ENCODE peak calls at places on chromosomes 13 and 19, in nine cellular contexts. S is fibroblast of mammary gland; O is activated T-helper 1 cell treated with Interleukin-2 at 50 U/mL for 16 hours; J is HT-29; K is fibroblast of gingiva; P is activated naive CD4-positive, alpha-beta T cell treated with Interleukin-2 at 50 U/mL for 16 hours; D is H1; Q is left ventricle myocardium inferior; B is activated effector memory CD4-positive, alpha-beta T cell treated with Interleukin-2 at 50 U/mL for 16 hours. U is an unnamed sample.

GRCh38 chr13:109412232-109412935 is 374.0 kb downstream of the IRS2 start:
- DNase-seq in S (no peak), O (no peak), J (peak; percentile 53), K (peak; percentile 22), P (no peak), D (peak; percentile 51), Q (peak; percentile 55), B (no peak), U (no peak)

GRCh38 chr19:8445488-8446001 is 770 bp downstream of the HNRNPM start:
- DNase-seq in S (no peak), O (peak; percentile 17), J (peak; percentile 37), K (peak; percentile 14), P (peak; percentile 52), D (no peak), Q (peak; percentile 61), B (peak; percentile 25), U (peak; percentile 53)

GRCh38 chr19:46925548-46925950 is 64.8 kb downstream of the ARHGAP35 start:
- DNase-seq in S (no peak), O (no peak), J (peak; percentile 97), K (no peak), P (no peak), D (no peak), Q (no peak), B (no peak), U (no peak)

GRCh38 chr13:106242554-106242953 is 292.9 kb downstream of the EFNB2 start:
- DNase-seq in S (no peak), O (no peak), J (no peak), K (no peak), P (no peak), D (no peak), Q (no peak), B (no peak), U (no peak)

GRCh38 chr13:80168089-80168850 is 172.7 kb downstream of the SPRY2 start:
- DNase-seq in S (peak; percentile 60), O (no peak), J (no peak), K (peak; percentile 6), P (no peak), D (no peak), Q (no peak), B (no peak), U (no peak)

GRCh38 chr13:102814025-102814607 is 15.2 kb downstream of the BIVM start:
- DNase-seq in S (no peak), O (no peak), J (no peak), K (no peak), P (no peak), D (no peak), Q (no peak), B (no peak), U (no peak)

GRCh38 chr19:14337510-14337909 is 43.7 kb upstream of the ADGRE5 start:
- DNase-seq in S (peak; percentile 35), O (no peak), J (peak; percentile 61), K (no peak), P (peak; percentile 48), D (peak; percentile 86), Q (no peak), B (no peak), U (no peak)

GRCh38 chr19:48614436-48615144 is at the start of gene FAM83E:
- DNase-seq in S (no peak), O (no peak), J (peak; percentile 97), K (no peak), P (peak; percentile 15), D (peak; percentile 86), Q (no peak), B (no peak), U (no peak)

GRCh38 chr13:51311957-51312520 is 27.5 kb upstream of the SERPINE3 start:
- DNase-seq in S (no peak), O (no peak), J (no peak), K (no peak), P (no peak), D (no peak), Q (no peak), B (no peak), U (no peak)

GRCh38 chr13:30376426-30377311 is 45.6 kb upstream of the UBE2L5 start:
- DNase-seq in S (no peak), O (peak; percentile 59), J (peak; percentile 14), K (no peak), P (peak; percentile 65), D (no peak), Q (no peak), B (peak; percentile 69), U (peak; percentile 45)

GRCh38 chr19:535017-535835 is 3.7 kb downstream of the CDC34 start:
- DNase-seq in S (peak; percentile 23), O (no peak), J (no peak), K (no peak), P (no peak), D (no peak), Q (no peak), B (no peak), U (no peak)

GRCh38 chr13:41751277-41751676 is 209.6 kb downstream of the VWA8 start:
- DNase-seq in S (peak; percentile 42), O (no peak), J (no peak), K (peak; percentile 2), P (no peak), D (no peak), Q (peak; percentile 38), B (no peak), U (no peak)

GRCh38 chr19:16452321-16452720 is 19.4 kb downstream of the EPS15L1 start:
- DNase-seq in S (no peak), O (no peak), J (no peak), K (no peak), P (no peak), D (no peak), Q (no peak), B (no peak), U (no peak)

GRCh38 chr13:77846173-77846572 is 72.5 kb downstream of the EDNRB start:
- DNase-seq in S (no peak), O (no peak), J (no peak), K (no peak), P (no peak), D (no peak), Q (no peak), B (no peak), U (no peak)

GRCh38 chr13:37797606-37798005 is 72.0 kb downstream of the TRPC4 start:
- DNase-seq in S (no peak), O (no peak), J (no peak), K (no peak), P (no peak), D (no peak), Q (no peak), B (no peak), U (no peak)

GRCh38 chr19:10655457-10656312 is 1.5 kb downstream of the ILF3 start:
- DNase-seq in S (peak; percentile 25), O (no peak), J (peak; percentile 25), K (no peak), P (peak; percentile 16), D (no peak), Q (no peak), B (no peak), U (no peak)

GRCh38 chr13:30126903-30127428 is 180.4 kb downstream of the KATNAL1 start:
- DNase-seq in S (peak; percentile 11), O (no peak), J (no peak), K (no peak), P (no peak), D (no peak), Q (no peak), B (no peak), U (no peak)

GRCh38 chr19:38417544-38418506 is 8.2 kb downstream of the RASGRP4 start:
- DNase-seq in S (no peak), O (peak; percentile 34), J (peak; percentile 59), K (no peak), P (peak; percentile 62), D (peak; percentile 95), Q (peak; percentile 65), B (peak; percentile 34), U (peak; percentile 57)

GRCh38 chr19:40502647-40503046 is 35.8 kb downstream of the SPTBN4 start:
- DNase-seq in S (no peak), O (no peak), J (peak; percentile 88), K (no peak), P (no peak), D (no peak), Q (no peak), B (no peak), U (no peak)

GRCh38 chr19:2312819-2313501 is 5.0 kb upstream of the LINGO3 start:
- DNase-seq in S (no peak), O (no peak), J (no peak), K (no peak), P (no peak), D (peak; percentile 81), Q (no peak), B (no peak), U (no peak)

GRCh38 chr19:31350693-31351211 is 1.5 kb upstream of the TSHZ3 start:
- DNase-seq in S (peak; percentile 35), O (no peak), J (no peak), K (peak; percentile 59), P (peak; percentile 45), D (peak; percentile 79), Q (peak; percentile 68), B (no peak), U (no peak)

GRCh38 chr13:104510422-104510821 is 1444.2 kb upstream of the SLC10A2 start:
- DNase-seq in S (no peak), O (no peak), J (no peak), K (no peak), P (no peak), D (no peak), Q (no peak), B (no peak), U (no peak)

GRCh38 chr19:45391346-45391745 is 13.5 kb downstream of the PPP1R13L start:
- DNase-seq in S (peak; percentile 29), O (no peak), J (peak; percentile 62), K (no peak), P (no peak), D (no peak), Q (no peak), B (no peak), U (no peak)

GRCh38 chr13:72782717-72783116 is 784 bp downstream of the PIBF1 start:
- DNase-seq in S (peak; percentile 35), O (no peak), J (peak; percentile 57), K (peak; percentile 31), P (no peak), D (no peak), Q (no peak), B (no peak), U (no peak)

GRCh38 chr13:48266967-48267639 is 34.1 kb downstream of the ITM2B start:
- DNase-seq in S (no peak), O (no peak), J (no peak), K (no peak), P (no peak), D (no peak), Q (no peak), B (no peak), U (no peak)

GRCh38 chr13:84607614-84608013 is 725.3 kb upstream of the SLITRK1 start:
- DNase-seq in S (peak; percentile 84), O (no peak), J (no peak), K (peak; percentile 53), P (no peak), D (no peak), Q (no peak), B (no peak), U (no peak)

GRCh38 chr19:45049073-45049736 is 10.4 kb downstream of the CLASRP start:
- DNase-seq in S (no peak), O (no peak), J (no peak), K (no peak), P (no peak), D (no peak), Q (peak; percentile 35), B (no peak), U (no peak)

GRCh38 chr13:92807343-92807742 is 419.3 kb upstream of the GPC6 start:
- DNase-seq in S (no peak), O (no peak), J (no peak), K (peak; percentile 79), P (no peak), D (no peak), Q (no peak), B (no peak), U (no peak)

GRCh38 chr13:40376296-40376849 is 290.1 kb downstream of the FOXO1 start:
- DNase-seq in S (no peak), O (no peak), J (no peak), K (no peak), P (no peak), D (peak; percentile 38), Q (no peak), B (no peak), U (no peak)

GRCh38 chr13:34124912-34125311 is 307.0 kb downstream of the RFC3 start:
- DNase-seq in S (no peak), O (no peak), J (peak; percentile 69), K (no peak), P (no peak), D (no peak), Q (no peak), B (no peak), U (no peak)

GRCh38 chr19:32333227-32333626 is 12.2 kb upstream of the ZNF507 start:
- DNase-seq in S (no peak), O (no peak), J (no peak), K (no peak), P (no peak), D (no peak), Q (no peak), B (no peak), U (no peak)

U was measured in activated B cell treated with CpG ODN at 0.5 μM for 24 hours.